ENCODE peak calls at places on chromosomes 16 and 17, in six cellular contexts. One of them, this sample, is unnamed. For H3K27me3, the result is how much of the 10 kb centered on the place peaks cover.

GRCh38 chr17:19578545-19578944 is 44.9 kb downstream of the SLC47A1 start:
- DNase-seq in IMR-90: no peak
- DNase-seq in H9: no peak
- DNase-seq in mesenchymal stem cell: no peak
- DNase-seq in trophoblast cell: no peak
- DNase-seq in H1: no peak
- DNase-seq in this sample: no peak

GRCh38 chr16:89210904-89211515 is 6.5 kb upstream of the ZNF778 start:
- DNase-seq in IMR-90: peak
- DNase-seq in H9: no peak
- DNase-seq in mesenchymal stem cell: no peak
- DNase-seq in trophoblast cell: no peak
- DNase-seq in H1: no peak
- DNase-seq in this sample: no peak

GRCh38 chr17:71516149-71516548 is 604.7 kb upstream of the SOX9 start:
- DNase-seq in IMR-90: no peak
- DNase-seq in H9: no peak
- DNase-seq in mesenchymal stem cell: no peak
- DNase-seq in trophoblast cell: no peak
- DNase-seq in H1: no peak
- DNase-seq in this sample: no peak

GRCh38 chr16:10827691-10828341 is 9.2 kb upstream of the TVP23A start:
- DNase-seq in IMR-90: peak
- DNase-seq in H9: no peak
- DNase-seq in mesenchymal stem cell: no peak
- DNase-seq in trophoblast cell: no peak
- DNase-seq in H1: no peak
- DNase-seq in this sample: no peak

GRCh38 chr16:54027126-54027922 is 259.3 kb downstream of the IRX3 start:
- DNase-seq in IMR-90: peak
- DNase-seq in H9: no peak
- DNase-seq in mesenchymal stem cell: peak
- DNase-seq in trophoblast cell: no peak
- DNase-seq in H1: no peak
- DNase-seq in this sample: no peak

GRCh38 chr16:57113042-57113453 is 20.7 kb downstream of the CPNE2 start:
- DNase-seq in IMR-90: peak
- DNase-seq in H9: no peak
- DNase-seq in mesenchymal stem cell: peak
- DNase-seq in trophoblast cell: no peak
- DNase-seq in H1: no peak
- DNase-seq in this sample: no peak

GRCh38 chr17:42525221-42525620 is 10.8 kb upstream of the NAGLU start:
- DNase-seq in IMR-90: peak
- DNase-seq in H9: no peak
- DNase-seq in mesenchymal stem cell: peak
- DNase-seq in trophoblast cell: no peak
- DNase-seq in H1: no peak
- DNase-seq in this sample: no peak

GRCh38 chr16:87507351-87508069 is 14.7 kb upstream of the ZCCHC14 start:
- DNase-seq in IMR-90: no peak
- DNase-seq in H9: no peak
- DNase-seq in mesenchymal stem cell: no peak
- DNase-seq in trophoblast cell: no peak
- DNase-seq in H1: no peak
- DNase-seq in this sample: no peak

GRCh38 chr16:19167710-19168172 is 299 bp upstream of the SYT17 start:
- DNase-seq in IMR-90: peak
- DNase-seq in H9: peak
- DNase-seq in mesenchymal stem cell: peak
- DNase-seq in trophoblast cell: peak
- DNase-seq in H1: peak
- DNase-seq in this sample: peak

GRCh38 chr17:73941919-73942530 is 261.5 kb upstream of the RPL38 start:
- DNase-seq in IMR-90: no peak
- DNase-seq in H9: no peak
- DNase-seq in mesenchymal stem cell: no peak
- DNase-seq in trophoblast cell: no peak
- DNase-seq in H1: no peak
- DNase-seq in this sample: no peak

GRCh38 chr17:82627827-82628226 is 20.4 kb downstream of the WDR45B start:
- DNase-seq in IMR-90: no peak
- DNase-seq in H9: no peak
- DNase-seq in mesenchymal stem cell: no peak
- DNase-seq in trophoblast cell: no peak
- DNase-seq in H1: no peak
- DNase-seq in this sample: no peak

GRCh38 chr17:44362479-44362963 is 1.1 kb downstream of the FAM171A2 start:
- DNase-seq in IMR-90: no peak
- DNase-seq in H9: no peak
- DNase-seq in mesenchymal stem cell: no peak
- DNase-seq in trophoblast cell: no peak
- DNase-seq in H1: no peak
- DNase-seq in this sample: no peak

GRCh38 chr16:72424776-72425175 is 252.8 kb upstream of the PMFBP1 start:
- DNase-seq in IMR-90: no peak
- DNase-seq in H9: no peak
- DNase-seq in mesenchymal stem cell: no peak
- DNase-seq in trophoblast cell: no peak
- DNase-seq in H1: no peak
- DNase-seq in this sample: no peak

GRCh38 chr16:73315645-73316044 is 267.7 kb upstream of the ZFHX3 start:
- DNase-seq in IMR-90: no peak
- DNase-seq in H9: no peak
- DNase-seq in mesenchymal stem cell: no peak
- DNase-seq in trophoblast cell: no peak
- DNase-seq in H1: no peak
- DNase-seq in this sample: no peak

GRCh38 chr17:574061-574460 is 140.6 kb downstream of the VPS53 start:
- DNase-seq in IMR-90: peak
- DNase-seq in H9: no peak
- DNase-seq in mesenchymal stem cell: no peak
- DNase-seq in trophoblast cell: no peak
- DNase-seq in H1: no peak
- DNase-seq in this sample: no peak

GRCh38 chr17:27456681-27457404 is 595 bp downstream of the KSR1 start:
- DNase-seq in IMR-90: no peak
- DNase-seq in H9: no peak
- DNase-seq in mesenchymal stem cell: no peak
- DNase-seq in trophoblast cell: no peak
- DNase-seq in H1: no peak
- DNase-seq in this sample: no peak

GRCh38 chr16:85800321-85800669 is 800 bp downstream of the COX4I1 start:
- DNase-seq in IMR-90: no peak
- DNase-seq in H9: no peak
- DNase-seq in mesenchymal stem cell: no peak
- DNase-seq in trophoblast cell: peak
- DNase-seq in H1: no peak
- DNase-seq in this sample: no peak

GRCh38 chr16:83205896-83206295 is 579.1 kb downstream of the CDH13 start:
- DNase-seq in IMR-90: no peak
- DNase-seq in H9: no peak
- DNase-seq in mesenchymal stem cell: no peak
- DNase-seq in trophoblast cell: no peak
- DNase-seq in H1: no peak
- DNase-seq in this sample: no peak

GRCh38 chr16:85687651-85688471 is 893 bp downstream of the GINS2 start:
- DNase-seq in IMR-90: no peak
- DNase-seq in H9: no peak
- DNase-seq in mesenchymal stem cell: no peak
- DNase-seq in trophoblast cell: no peak
- DNase-seq in H1: no peak
- DNase-seq in this sample: no peak

GRCh38 chr17:27282054-27282501 is 11.8 kb upstream of the WSB1 start:
- DNase-seq in IMR-90: peak
- DNase-seq in H9: no peak
- DNase-seq in mesenchymal stem cell: no peak
- DNase-seq in trophoblast cell: peak
- DNase-seq in H1: no peak
- DNase-seq in this sample: no peak

GRCh38 chr16:52498640-52499039 is 48.3 kb downstream of the TOX3 start:
- DNase-seq in IMR-90: no peak
- DNase-seq in H9: no peak
- DNase-seq in mesenchymal stem cell: no peak
- DNase-seq in trophoblast cell: no peak
- DNase-seq in H1: no peak
- DNase-seq in this sample: no peak

GRCh38 chr16:56675685-56676210 is 6.1 kb downstream of the MT1H start:
- DNase-seq in IMR-90: no peak
- DNase-seq in H9: peak
- DNase-seq in mesenchymal stem cell: no peak
- DNase-seq in trophoblast cell: peak
- DNase-seq in H1: no peak
- DNase-seq in this sample: no peak

GRCh38 chr16:85812031-85812807 is 12.7 kb downstream of the COX4I1 start:
- DNase-seq in IMR-90: no peak
- DNase-seq in H9: no peak
- DNase-seq in mesenchymal stem cell: no peak
- DNase-seq in trophoblast cell: no peak
- DNase-seq in H1: no peak
- DNase-seq in this sample: no peak

GRCh38 chr17:28727727-28728363 is 743 bp upstream of the NEK8 start:
- DNase-seq in IMR-90: peak
- DNase-seq in H9: peak
- DNase-seq in mesenchymal stem cell: peak
- DNase-seq in trophoblast cell: peak
- DNase-seq in H1: no peak
- DNase-seq in this sample: peak

GRCh38 chr17:40322417-40323315 is 13.7 kb downstream of the RARA start:
- DNase-seq in IMR-90: peak
- DNase-seq in H9: peak
- DNase-seq in mesenchymal stem cell: peak
- DNase-seq in trophoblast cell: peak
- DNase-seq in H1: no peak
- DNase-seq in this sample: no peak

GRCh38 chr16:54447606-54448440 is 161.2 kb upstream of the IRX3 start:
- DNase-seq in IMR-90: peak
- DNase-seq in H9: no peak
- DNase-seq in mesenchymal stem cell: peak
- DNase-seq in trophoblast cell: peak
- DNase-seq in H1: no peak
- DNase-seq in this sample: no peak

GRCh38 chr16:52914428-52914827 is 138.3 kb downstream of the CHD9NB start:
- DNase-seq in IMR-90: no peak
- DNase-seq in H9: peak
- DNase-seq in mesenchymal stem cell: no peak
- DNase-seq in trophoblast cell: no peak
- DNase-seq in H1: no peak
- DNase-seq in this sample: no peak

GRCh38 chr17:79793924-79794304 is 3.0 kb downstream of the CBX8 start:
- DNase-seq in IMR-90: no peak
- DNase-seq in H9: peak
- DNase-seq in mesenchymal stem cell: no peak
- DNase-seq in trophoblast cell: no peak
- DNase-seq in H1: no peak
- DNase-seq in this sample: no peak

GRCh38 chr17:78258323-78259229 is 27.1 kb downstream of the TMEM235 start:
- DNase-seq in IMR-90: peak
- DNase-seq in H9: peak
- DNase-seq in mesenchymal stem cell: peak
- DNase-seq in trophoblast cell: peak
- DNase-seq in H1: no peak
- DNase-seq in this sample: no peak

GRCh38 chr17:73388578-73388905 is 76.7 kb upstream of the CDC42EP4 start:
- DNase-seq in IMR-90: no peak
- DNase-seq in H9: no peak
- DNase-seq in mesenchymal stem cell: no peak
- DNase-seq in trophoblast cell: no peak
- DNase-seq in H1: no peak
- DNase-seq in this sample: no peak

DNA sequence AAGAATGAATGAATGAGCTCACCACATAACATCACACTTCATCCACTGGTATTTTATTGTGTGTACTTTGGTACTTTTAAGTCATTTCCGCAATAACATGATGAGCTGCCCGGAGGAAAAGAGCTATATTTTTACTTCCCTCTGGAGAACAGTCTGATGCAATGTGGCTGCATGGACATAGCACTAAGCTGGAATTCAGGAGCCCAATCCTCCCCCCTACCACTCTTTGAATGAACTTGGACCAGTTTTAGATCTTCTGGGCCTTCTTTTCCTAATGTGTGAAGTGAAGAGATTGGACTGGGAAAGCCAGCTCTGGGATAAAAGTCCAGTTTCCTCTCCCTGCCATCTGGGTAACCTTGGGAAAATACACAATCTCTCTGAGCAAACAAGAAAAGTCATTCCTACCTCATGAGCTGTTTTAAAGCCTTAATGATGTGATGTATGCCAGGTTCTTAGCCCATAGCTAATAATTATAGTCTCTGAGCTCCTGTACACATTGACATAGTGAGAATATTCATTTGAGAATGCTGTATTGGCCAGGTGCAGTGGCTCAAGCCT is 79.3 kb downstream of the ABCC12 start:
- DNase-seq in IMR-90: peak
- DNase-seq in H9: no peak
- DNase-seq in mesenchymal stem cell: peak
- DNase-seq in trophoblast cell: no peak
- DNase-seq in H1: no peak
- DNase-seq in this sample: no peak
- H3K14ac ChIP-seq in IMR-90: no peak
- H3K14ac ChIP-seq in H9: no peak
- H3K14ac ChIP-seq in mesenchymal stem cell: no peak
- H3K14ac ChIP-seq in trophoblast cell: no peak
- H3K14ac ChIP-seq in H1: no peak
- H3K14ac ChIP-seq in this sample: no peak

DNA sequence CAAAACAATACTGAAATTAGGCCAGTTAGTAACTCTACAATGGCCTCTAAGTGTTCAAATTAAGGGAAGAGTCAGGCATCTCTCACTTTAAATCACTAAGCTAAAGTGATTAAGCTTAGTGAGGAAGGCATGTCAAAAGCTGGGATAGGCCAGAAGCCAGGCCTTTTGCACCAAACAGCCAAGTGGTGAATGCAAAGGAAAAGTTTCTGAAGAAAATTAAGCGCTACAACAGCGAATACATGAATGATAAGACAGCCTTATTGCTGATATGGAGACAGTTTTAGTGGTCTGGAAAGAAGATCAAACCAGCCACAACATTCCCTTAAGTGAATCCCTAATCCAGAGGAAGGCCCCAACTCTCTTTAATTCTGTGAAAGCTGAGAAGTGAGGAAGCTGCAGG is 12.1 kb downstream of the RFWD3 start:
- DNase-seq in IMR-90: no peak
- DNase-seq in H9: no peak
- DNase-seq in mesenchymal stem cell: no peak
- DNase-seq in trophoblast cell: no peak
- DNase-seq in H1: no peak
- DNase-seq in this sample: no peak
- H3K27me3 ChIP-seq in IMR-90: under half
- H3K27me3 ChIP-seq in H9: under half
- H3K27me3 ChIP-seq in mesenchymal stem cell: under half
- H3K27me3 ChIP-seq in trophoblast cell: under half
- H3K27me3 ChIP-seq in H1: under half
- H3K27me3 ChIP-seq in this sample: under half

GRCh38 chr17:50586421-50587247 is 26.1 kb downstream of the CACNA1G start:
- DNase-seq in IMR-90: no peak
- DNase-seq in H9: no peak
- DNase-seq in mesenchymal stem cell: no peak
- DNase-seq in trophoblast cell: no peak
- DNase-seq in H1: no peak
- DNase-seq in this sample: no peak
- H3K14ac ChIP-seq in IMR-90: no peak
- H3K14ac ChIP-seq in H9: peak
- H3K14ac ChIP-seq in mesenchymal stem cell: no peak
- H3K14ac ChIP-seq in trophoblast cell: no peak
- H3K14ac ChIP-seq in H1: no peak
- H3K14ac ChIP-seq in this sample: no peak

GRCh38 chr16:49461517-49461951 is 87.9 kb downstream of the C16orf78 start:
- DNase-seq in IMR-90: no peak
- DNase-seq in H9: peak
- DNase-seq in mesenchymal stem cell: no peak
- DNase-seq in trophoblast cell: no peak
- DNase-seq in H1: no peak
- DNase-seq in this sample: no peak
- H3K27me3 ChIP-seq in IMR-90: under half
- H3K27me3 ChIP-seq in H9: under half
- H3K27me3 ChIP-seq in mesenchymal stem cell: under half
- H3K27me3 ChIP-seq in trophoblast cell: under half
- H3K27me3 ChIP-seq in H1: under half
- H3K27me3 ChIP-seq in this sample: under half

This sample was measured in neuronal stem cell.